ENCODE peak calls at places on chromosomes 16 and 17, in eight cellular contexts. C, P, J, E, K, Q, U and V are unnamed samples.

GRCh38 chr17:511001-511690 is 158.5 kb upstream of the RPH3AL start:
- DNase-seq in Q (no peak), J (no peak), E (no peak), P (peak), U (no peak), C (no peak), K (no peak), V (peak)

GRCh38 chr16:18800674-18801196 is 614 bp downstream of the ARL6IP1 start:
- DNase-seq in J (no peak), P (peak), C (no peak), E (no peak), K (peak), Q (no peak), U (peak), V (peak)

GRCh38 chr17:80353718-80354275 is 61.2 kb upstream of the ENDOV start:
- DNase-seq in K (no peak), C (no peak), E (no peak), J (no peak), P (no peak), U (no peak), Q (no peak), V (no peak)

GRCh38 chr16:56912746-56913703 is 18.9 kb upstream of the HERPUD1 start:
- DNase-seq in E (no peak), J (no peak), Q (no peak), C (no peak), K (no peak), U (no peak), P (peak), V (peak)

GRCh38 chr17:8552582-8553320 is 77.8 kb downstream of the MYH10 start:
- DNase-seq in C (no peak), Q (no peak), P (no peak), J (no peak), U (no peak), E (no peak), K (peak), V (peak)

GRCh38 chr17:45925311-45925710 is 31.0 kb downstream of the MAPT start:
- DNase-seq in P (no peak), U (no peak), Q (no peak), E (no peak), C (no peak), K (no peak), J (no peak), V (no peak)

GRCh38 chr17:79850571-79851460 is 11.6 kb upstream of the CBX4 start:
- DNase-seq in U (no peak), C (no peak), K (no peak), P (no peak), J (no peak), E (no peak), Q (no peak), V (peak)

GRCh38 chr16:16145286-16145685 is 78.0 kb downstream of the ABCC6 start:
- DNase-seq in P (no peak), K (no peak), C (no peak), J (no peak), E (no peak), U (no peak), Q (no peak), V (no peak)

GRCh38 chr16:5025171-5025632 is 8.5 kb downstream of the NAGPA start:
- DNase-seq in J (no peak), K (peak), E (no peak), Q (peak), C (no peak), P (no peak), U (peak), V (no peak)

GRCh38 chr16:56830669-56831068 is 34.3 kb upstream of the SLC12A3 start:
- DNase-seq in J (no peak), U (no peak), Q (no peak), K (no peak), C (no peak), E (no peak), P (peak), V (peak)

GRCh38 chr17:78819402-78819801 is 21.2 kb downstream of the USP36 start:
- DNase-seq in J (no peak), U (no peak), K (no peak), Q (no peak), P (no peak), C (no peak), E (no peak), V (no peak)

GRCh38 chr16:23288726-23289512 is 13.2 kb upstream of the SCNN1B start:
- DNase-seq in P (no peak), K (no peak), E (no peak), Q (no peak), U (no peak), C (no peak), J (no peak), V (no peak)